ENCODE peak calls at places on chromosomes 3 and 15, in seven cellular contexts. One of them, this sample, is unnamed.

GRCh38 chr15:58597943-58598828 is 151.3 kb downstream of the ADAM10 start:
- DNase-seq in AG20443: no peak
- DNase-seq in hypothalamus: no peak
- DNase-seq in lower lobe of right lung: no peak
- DNase-seq in colonic mucosa: no peak
- DNase-seq in naive thymus-derived CD8-positive, alpha-beta T cell: no peak
- DNase-seq in neural crest cell: no peak
- DNase-seq in this sample: no peak

GRCh38 chr3:171700157-171700556 is 110.1 kb downstream of the PLD1 start:
- DNase-seq in AG20443: no peak
- DNase-seq in hypothalamus: no peak
- DNase-seq in lower lobe of right lung: no peak
- DNase-seq in colonic mucosa: no peak
- DNase-seq in naive thymus-derived CD8-positive, alpha-beta T cell: no peak
- DNase-seq in neural crest cell: no peak
- DNase-seq in this sample: no peak

GRCh38 chr3:71063768-71064287 is 519.7 kb downstream of the FOXP1 start:
- DNase-seq in AG20443: peak
- DNase-seq in hypothalamus: no peak
- DNase-seq in lower lobe of right lung: no peak
- DNase-seq in colonic mucosa: peak
- DNase-seq in naive thymus-derived CD8-positive, alpha-beta T cell: no peak
- DNase-seq in neural crest cell: peak
- DNase-seq in this sample: peak

GRCh38 chr15:40772014-40772413 is 2.2 kb downstream of the C15orf62 start:
- DNase-seq in AG20443: no peak
- DNase-seq in hypothalamus: no peak
- DNase-seq in lower lobe of right lung: peak
- DNase-seq in colonic mucosa: no peak
- DNase-seq in naive thymus-derived CD8-positive, alpha-beta T cell: no peak
- DNase-seq in neural crest cell: no peak
- DNase-seq in this sample: peak

GRCh38 chr15:33057845-33058244 is 136.7 kb downstream of the FMN1 start:
- DNase-seq in AG20443: no peak
- DNase-seq in hypothalamus: no peak
- DNase-seq in lower lobe of right lung: no peak
- DNase-seq in colonic mucosa: no peak
- DNase-seq in naive thymus-derived CD8-positive, alpha-beta T cell: no peak
- DNase-seq in neural crest cell: no peak
- DNase-seq in this sample: no peak

GRCh38 chr15:31455499-31455898 is 128.9 kb downstream of the KLF13 start:
- DNase-seq in AG20443: no peak
- DNase-seq in hypothalamus: no peak
- DNase-seq in lower lobe of right lung: no peak
- DNase-seq in colonic mucosa: no peak
- DNase-seq in naive thymus-derived CD8-positive, alpha-beta T cell: no peak
- DNase-seq in neural crest cell: no peak
- DNase-seq in this sample: no peak

GRCh38 chr15:59995568-59996349 is 8.4 kb upstream of the FOXB1 start:
- DNase-seq in AG20443: no peak
- DNase-seq in hypothalamus: no peak
- DNase-seq in lower lobe of right lung: no peak
- DNase-seq in colonic mucosa: no peak
- DNase-seq in naive thymus-derived CD8-positive, alpha-beta T cell: no peak
- DNase-seq in neural crest cell: no peak
- DNase-seq in this sample: no peak

GRCh38 chr3:157542711-157543485 is 39.7 kb upstream of the VEPH1 start:
- DNase-seq in AG20443: peak
- DNase-seq in hypothalamus: no peak
- DNase-seq in lower lobe of right lung: peak
- DNase-seq in colonic mucosa: peak
- DNase-seq in naive thymus-derived CD8-positive, alpha-beta T cell: no peak
- DNase-seq in neural crest cell: peak
- DNase-seq in this sample: peak

GRCh38 chr3:188236241-188236640 is 82.3 kb downstream of the LPP start:
- DNase-seq in AG20443: no peak
- DNase-seq in hypothalamus: no peak
- DNase-seq in lower lobe of right lung: no peak
- DNase-seq in colonic mucosa: no peak
- DNase-seq in naive thymus-derived CD8-positive, alpha-beta T cell: no peak
- DNase-seq in neural crest cell: no peak
- DNase-seq in this sample: no peak

GRCh38 chr15:68789921-68790575 is 30.6 kb downstream of the ANP32A start:
- DNase-seq in AG20443: no peak
- DNase-seq in hypothalamus: no peak
- DNase-seq in lower lobe of right lung: no peak
- DNase-seq in colonic mucosa: no peak
- DNase-seq in naive thymus-derived CD8-positive, alpha-beta T cell: no peak
- DNase-seq in neural crest cell: no peak
- DNase-seq in this sample: no peak

GRCh38 chr3:105801397-105801796 is 67.4 kb downstream of the CBLB start:
- DNase-seq in AG20443: no peak
- DNase-seq in hypothalamus: no peak
- DNase-seq in lower lobe of right lung: no peak
- DNase-seq in colonic mucosa: no peak
- DNase-seq in naive thymus-derived CD8-positive, alpha-beta T cell: no peak
- DNase-seq in neural crest cell: no peak
- DNase-seq in this sample: no peak

GRCh38 chr3:39533226-39533625 is 65.7 kb downstream of the MOBP start:
- DNase-seq in AG20443: no peak
- DNase-seq in hypothalamus: no peak
- DNase-seq in lower lobe of right lung: no peak
- DNase-seq in colonic mucosa: no peak
- DNase-seq in naive thymus-derived CD8-positive, alpha-beta T cell: no peak
- DNase-seq in neural crest cell: no peak
- DNase-seq in this sample: no peak